ENCODE peak calls at places on chromosomes 7 and 10, in seven cellular contexts. One of them, this sample, is unnamed.

GRCh38 chr7:10874666-10875065 is 99.0 kb upstream of the PHF14 start:
- DNase-seq in activated CD4-positive, alpha-beta T cell treated with anti-CD3 and anti-CD28 coated beads, Interleukin-2, amount 50 U/mL, for 24 hours: no peak
- DNase-seq in RPMI8226: no peak
- DNase-seq in stimulated activated CD4-positive, alpha-beta T cell treated with anti-CD3 and anti-CD28 coated beads, Interleukin-2, amount 100 ng/mL, for 48 hours: no peak
- DNase-seq in HCEC 1CT: no peak
- DNase-seq in SW480: peak; percentile 39
- DNase-seq in sciatic nerve: no peak
- DNase-seq in this sample: no peak

GRCh38 chr10:79099898-79100448 is 31.2 kb downstream of the ZMIZ1 start:
- DNase-seq in activated CD4-positive, alpha-beta T cell treated with anti-CD3 and anti-CD28 coated beads, Interleukin-2, amount 50 U/mL, for 24 hours: no peak
- DNase-seq in RPMI8226: no peak
- DNase-seq in stimulated activated CD4-positive, alpha-beta T cell treated with anti-CD3 and anti-CD28 coated beads, Interleukin-2, amount 100 ng/mL, for 48 hours: no peak
- DNase-seq in HCEC 1CT: no peak
- DNase-seq in SW480: no peak
- DNase-seq in sciatic nerve: no peak
- DNase-seq in this sample: no peak

GRCh38 chr10:95451568-95452524 is 109.3 kb downstream of the SORBS1 start:
- DNase-seq in activated CD4-positive, alpha-beta T cell treated with anti-CD3 and anti-CD28 coated beads, Interleukin-2, amount 50 U/mL, for 24 hours: no peak
- DNase-seq in RPMI8226: no peak
- DNase-seq in stimulated activated CD4-positive, alpha-beta T cell treated with anti-CD3 and anti-CD28 coated beads, Interleukin-2, amount 100 ng/mL, for 48 hours: no peak
- DNase-seq in HCEC 1CT: no peak
- DNase-seq in SW480: peak; percentile 73
- DNase-seq in sciatic nerve: no peak
- DNase-seq in this sample: no peak

GRCh38 chr10:34291466-34292177 is 523.5 kb downstream of the PARD3 start:
- DNase-seq in activated CD4-positive, alpha-beta T cell treated with anti-CD3 and anti-CD28 coated beads, Interleukin-2, amount 50 U/mL, for 24 hours: no peak
- DNase-seq in RPMI8226: no peak
- DNase-seq in stimulated activated CD4-positive, alpha-beta T cell treated with anti-CD3 and anti-CD28 coated beads, Interleukin-2, amount 100 ng/mL, for 48 hours: no peak
- DNase-seq in HCEC 1CT: no peak
- DNase-seq in SW480: no peak
- DNase-seq in sciatic nerve: no peak
- DNase-seq in this sample: no peak

GRCh38 chr7:47328392-47329319 is 253.3 kb downstream of the TNS3 start:
- DNase-seq in activated CD4-positive, alpha-beta T cell treated with anti-CD3 and anti-CD28 coated beads, Interleukin-2, amount 50 U/mL, for 24 hours: no peak
- DNase-seq in RPMI8226: no peak
- DNase-seq in stimulated activated CD4-positive, alpha-beta T cell treated with anti-CD3 and anti-CD28 coated beads, Interleukin-2, amount 100 ng/mL, for 48 hours: no peak
- DNase-seq in HCEC 1CT: no peak
- DNase-seq in SW480: no peak
- DNase-seq in sciatic nerve: no peak
- DNase-seq in this sample: no peak

GRCh38 chr10:30270247-30270646 is 78.8 kb downstream of the MTPAP start:
- DNase-seq in activated CD4-positive, alpha-beta T cell treated with anti-CD3 and anti-CD28 coated beads, Interleukin-2, amount 50 U/mL, for 24 hours: no peak
- DNase-seq in RPMI8226: no peak
- DNase-seq in stimulated activated CD4-positive, alpha-beta T cell treated with anti-CD3 and anti-CD28 coated beads, Interleukin-2, amount 100 ng/mL, for 48 hours: no peak
- DNase-seq in HCEC 1CT: peak; percentile 36
- DNase-seq in SW480: peak; percentile 5
- DNase-seq in sciatic nerve: no peak
- DNase-seq in this sample: peak; percentile 17

GRCh38 chr7:26213821-26214515 is 12.4 kb downstream of the CBX3 start:
- DNase-seq in activated CD4-positive, alpha-beta T cell treated with anti-CD3 and anti-CD28 coated beads, Interleukin-2, amount 50 U/mL, for 24 hours: no peak
- DNase-seq in RPMI8226: no peak
- DNase-seq in stimulated activated CD4-positive, alpha-beta T cell treated with anti-CD3 and anti-CD28 coated beads, Interleukin-2, amount 100 ng/mL, for 48 hours: no peak
- DNase-seq in HCEC 1CT: no peak
- DNase-seq in SW480: no peak
- DNase-seq in sciatic nerve: no peak
- DNase-seq in this sample: no peak

GRCh38 chr10:76433161-76434005 is 1002.0 kb downstream of the LRMDA start:
- DNase-seq in activated CD4-positive, alpha-beta T cell treated with anti-CD3 and anti-CD28 coated beads, Interleukin-2, amount 50 U/mL, for 24 hours: no peak
- DNase-seq in RPMI8226: no peak
- DNase-seq in stimulated activated CD4-positive, alpha-beta T cell treated with anti-CD3 and anti-CD28 coated beads, Interleukin-2, amount 100 ng/mL, for 48 hours: no peak
- DNase-seq in HCEC 1CT: no peak
- DNase-seq in SW480: peak; percentile 81
- DNase-seq in sciatic nerve: no peak
- DNase-seq in this sample: no peak

GRCh38 chr10:129626801-129627434 is 159.9 kb downstream of the MGMT start:
- DNase-seq in activated CD4-positive, alpha-beta T cell treated with anti-CD3 and anti-CD28 coated beads, Interleukin-2, amount 50 U/mL, for 24 hours: no peak
- DNase-seq in RPMI8226: no peak
- DNase-seq in stimulated activated CD4-positive, alpha-beta T cell treated with anti-CD3 and anti-CD28 coated beads, Interleukin-2, amount 100 ng/mL, for 48 hours: no peak
- DNase-seq in HCEC 1CT: no peak
- DNase-seq in SW480: peak; percentile 13
- DNase-seq in sciatic nerve: no peak
- DNase-seq in this sample: no peak

GRCh38 chr10:114413398-114413797 is 9.1 kb upstream of the AFAP1L2 start:
- DNase-seq in activated CD4-positive, alpha-beta T cell treated with anti-CD3 and anti-CD28 coated beads, Interleukin-2, amount 50 U/mL, for 24 hours: no peak
- DNase-seq in RPMI8226: peak; percentile 50
- DNase-seq in stimulated activated CD4-positive, alpha-beta T cell treated with anti-CD3 and anti-CD28 coated beads, Interleukin-2, amount 100 ng/mL, for 48 hours: no peak
- DNase-seq in HCEC 1CT: no peak
- DNase-seq in SW480: no peak
- DNase-seq in sciatic nerve: peak; percentile 37
- DNase-seq in this sample: no peak

GRCh38 chr10:117603081-117603480 is 60.5 kb downstream of the EMX2 start:
- DNase-seq in activated CD4-positive, alpha-beta T cell treated with anti-CD3 and anti-CD28 coated beads, Interleukin-2, amount 50 U/mL, for 24 hours: no peak
- DNase-seq in RPMI8226: no peak
- DNase-seq in stimulated activated CD4-positive, alpha-beta T cell treated with anti-CD3 and anti-CD28 coated beads, Interleukin-2, amount 100 ng/mL, for 48 hours: no peak
- DNase-seq in HCEC 1CT: no peak
- DNase-seq in SW480: no peak
- DNase-seq in sciatic nerve: no peak
- DNase-seq in this sample: no peak

GRCh38 chr7:129122751-129123516 is 21.6 kb upstream of the TSPAN33 start:
- DNase-seq in activated CD4-positive, alpha-beta T cell treated with anti-CD3 and anti-CD28 coated beads, Interleukin-2, amount 50 U/mL, for 24 hours: no peak
- DNase-seq in RPMI8226: peak; percentile 14
- DNase-seq in stimulated activated CD4-positive, alpha-beta T cell treated with anti-CD3 and anti-CD28 coated beads, Interleukin-2, amount 100 ng/mL, for 48 hours: peak; percentile 17
- DNase-seq in HCEC 1CT: no peak
- DNase-seq in SW480: no peak
- DNase-seq in sciatic nerve: no peak
- DNase-seq in this sample: no peak

GRCh38 chr10:112755446-112756117 is 194.5 kb upstream of the TCF7L2 start:
- DNase-seq in activated CD4-positive, alpha-beta T cell treated with anti-CD3 and anti-CD28 coated beads, Interleukin-2, amount 50 U/mL, for 24 hours: no peak
- DNase-seq in RPMI8226: no peak
- DNase-seq in stimulated activated CD4-positive, alpha-beta T cell treated with anti-CD3 and anti-CD28 coated beads, Interleukin-2, amount 100 ng/mL, for 48 hours: no peak
- DNase-seq in HCEC 1CT: no peak
- DNase-seq in SW480: no peak
- DNase-seq in sciatic nerve: no peak
- DNase-seq in this sample: no peak

GRCh38 chr7:1219516-1219915 is 13.2 kb upstream of the UNCX start:
- DNase-seq in activated CD4-positive, alpha-beta T cell treated with anti-CD3 and anti-CD28 coated beads, Interleukin-2, amount 50 U/mL, for 24 hours: no peak
- DNase-seq in RPMI8226: no peak
- DNase-seq in stimulated activated CD4-positive, alpha-beta T cell treated with anti-CD3 and anti-CD28 coated beads, Interleukin-2, amount 100 ng/mL, for 48 hours: no peak
- DNase-seq in HCEC 1CT: no peak
- DNase-seq in SW480: no peak
- DNase-seq in sciatic nerve: no peak
- DNase-seq in this sample: no peak

GRCh38 chr10:121490906-121491519 is 107.2 kb downstream of the FGFR2 start:
- DNase-seq in activated CD4-positive, alpha-beta T cell treated with anti-CD3 and anti-CD28 coated beads, Interleukin-2, amount 50 U/mL, for 24 hours: no peak
- DNase-seq in RPMI8226: no peak
- DNase-seq in stimulated activated CD4-positive, alpha-beta T cell treated with anti-CD3 and anti-CD28 coated beads, Interleukin-2, amount 100 ng/mL, for 48 hours: no peak
- DNase-seq in HCEC 1CT: no peak
- DNase-seq in SW480: no peak
- DNase-seq in sciatic nerve: peak; percentile 61
- DNase-seq in this sample: no peak

GRCh38 chr7:40457776-40458480 is 323.1 kb downstream of the SUGCT start:
- DNase-seq in activated CD4-positive, alpha-beta T cell treated with anti-CD3 and anti-CD28 coated beads, Interleukin-2, amount 50 U/mL, for 24 hours: no peak
- DNase-seq in RPMI8226: no peak
- DNase-seq in stimulated activated CD4-positive, alpha-beta T cell treated with anti-CD3 and anti-CD28 coated beads, Interleukin-2, amount 100 ng/mL, for 48 hours: no peak
- DNase-seq in HCEC 1CT: no peak
- DNase-seq in SW480: no peak
- DNase-seq in sciatic nerve: no peak
- DNase-seq in this sample: no peak

GRCh38 chr7:157413881-157414701 is 77.3 kb downstream of the DNAJB6 start:
- DNase-seq in activated CD4-positive, alpha-beta T cell treated with anti-CD3 and anti-CD28 coated beads, Interleukin-2, amount 50 U/mL, for 24 hours: no peak
- DNase-seq in RPMI8226: no peak
- DNase-seq in stimulated activated CD4-positive, alpha-beta T cell treated with anti-CD3 and anti-CD28 coated beads, Interleukin-2, amount 100 ng/mL, for 48 hours: no peak
- DNase-seq in HCEC 1CT: no peak
- DNase-seq in SW480: no peak
- DNase-seq in sciatic nerve: no peak
- DNase-seq in this sample: no peak

GRCh38 chr10:129541208-129541607 is 74.2 kb downstream of the MGMT start:
- DNase-seq in activated CD4-positive, alpha-beta T cell treated with anti-CD3 and anti-CD28 coated beads, Interleukin-2, amount 50 U/mL, for 24 hours: no peak
- DNase-seq in RPMI8226: no peak
- DNase-seq in stimulated activated CD4-positive, alpha-beta T cell treated with anti-CD3 and anti-CD28 coated beads, Interleukin-2, amount 100 ng/mL, for 48 hours: no peak
- DNase-seq in HCEC 1CT: no peak
- DNase-seq in SW480: no peak
- DNase-seq in sciatic nerve: no peak
- DNase-seq in this sample: no peak

GRCh38 chr10:120042705-120043104 is 150.2 kb downstream of the SEC23IP start:
- DNase-seq in activated CD4-positive, alpha-beta T cell treated with anti-CD3 and anti-CD28 coated beads, Interleukin-2, amount 50 U/mL, for 24 hours: no peak
- DNase-seq in RPMI8226: no peak
- DNase-seq in stimulated activated CD4-positive, alpha-beta T cell treated with anti-CD3 and anti-CD28 coated beads, Interleukin-2, amount 100 ng/mL, for 48 hours: no peak
- DNase-seq in HCEC 1CT: no peak
- DNase-seq in SW480: no peak
- DNase-seq in sciatic nerve: no peak
- DNase-seq in this sample: no peak

GRCh38 chr7:150845471-150845870 is 6.8 kb upstream of the AOC1 start:
- DNase-seq in activated CD4-positive, alpha-beta T cell treated with anti-CD3 and anti-CD28 coated beads, Interleukin-2, amount 50 U/mL, for 24 hours: no peak
- DNase-seq in RPMI8226: no peak
- DNase-seq in stimulated activated CD4-positive, alpha-beta T cell treated with anti-CD3 and anti-CD28 coated beads, Interleukin-2, amount 100 ng/mL, for 48 hours: no peak
- DNase-seq in HCEC 1CT: no peak
- DNase-seq in SW480: no peak
- DNase-seq in sciatic nerve: peak; percentile 58
- DNase-seq in this sample: no peak

GRCh38 chr10:103828587-103829186 is 26.7 kb downstream of the SH3PXD2A start:
- DNase-seq in activated CD4-positive, alpha-beta T cell treated with anti-CD3 and anti-CD28 coated beads, Interleukin-2, amount 50 U/mL, for 24 hours: no peak
- DNase-seq in RPMI8226: no peak
- DNase-seq in stimulated activated CD4-positive, alpha-beta T cell treated with anti-CD3 and anti-CD28 coated beads, Interleukin-2, amount 100 ng/mL, for 48 hours: no peak
- DNase-seq in HCEC 1CT: no peak
- DNase-seq in SW480: no peak
- DNase-seq in sciatic nerve: no peak
- DNase-seq in this sample: peak; percentile 66

GRCh38 chr10:118763202-118763988 is 8.6 kb upstream of the CACUL1 start:
- DNase-seq in activated CD4-positive, alpha-beta T cell treated with anti-CD3 and anti-CD28 coated beads, Interleukin-2, amount 50 U/mL, for 24 hours: no peak
- DNase-seq in RPMI8226: no peak
- DNase-seq in stimulated activated CD4-positive, alpha-beta T cell treated with anti-CD3 and anti-CD28 coated beads, Interleukin-2, amount 100 ng/mL, for 48 hours: no peak
- DNase-seq in HCEC 1CT: no peak
- DNase-seq in SW480: no peak
- DNase-seq in sciatic nerve: no peak
- DNase-seq in this sample: no peak

GRCh38 chr7:40329601-40330153 is 194.9 kb downstream of the SUGCT start:
- DNase-seq in activated CD4-positive, alpha-beta T cell treated with anti-CD3 and anti-CD28 coated beads, Interleukin-2, amount 50 U/mL, for 24 hours: no peak
- DNase-seq in RPMI8226: peak; percentile 41
- DNase-seq in stimulated activated CD4-positive, alpha-beta T cell treated with anti-CD3 and anti-CD28 coated beads, Interleukin-2, amount 100 ng/mL, for 48 hours: no peak
- DNase-seq in HCEC 1CT: peak; percentile 43
- DNase-seq in SW480: peak; percentile 75
- DNase-seq in sciatic nerve: no peak
- DNase-seq in this sample: peak; percentile 77

GRCh38 chr10:47315426-47315825 is 6.8 kb upstream of the GDF2 start:
- DNase-seq in activated CD4-positive, alpha-beta T cell treated with anti-CD3 and anti-CD28 coated beads, Interleukin-2, amount 50 U/mL, for 24 hours: no peak
- DNase-seq in RPMI8226: no peak
- DNase-seq in stimulated activated CD4-positive, alpha-beta T cell treated with anti-CD3 and anti-CD28 coated beads, Interleukin-2, amount 100 ng/mL, for 48 hours: no peak
- DNase-seq in HCEC 1CT: no peak
- DNase-seq in SW480: no peak
- DNase-seq in sciatic nerve: no peak
- DNase-seq in this sample: no peak

GRCh38 chr10:132461103-132461682 is 64.2 kb downstream of the PWWP2B start:
- DNase-seq in activated CD4-positive, alpha-beta T cell treated with anti-CD3 and anti-CD28 coated beads, Interleukin-2, amount 50 U/mL, for 24 hours: no peak
- DNase-seq in RPMI8226: no peak
- DNase-seq in stimulated activated CD4-positive, alpha-beta T cell treated with anti-CD3 and anti-CD28 coated beads, Interleukin-2, amount 100 ng/mL, for 48 hours: no peak
- DNase-seq in HCEC 1CT: no peak
- DNase-seq in SW480: no peak
- DNase-seq in sciatic nerve: no peak
- DNase-seq in this sample: no peak

GRCh38 chr10:63206997-63207952 is 74.1 kb downstream of the NRBF2 start:
- DNase-seq in activated CD4-positive, alpha-beta T cell treated with anti-CD3 and anti-CD28 coated beads, Interleukin-2, amount 50 U/mL, for 24 hours: no peak
- DNase-seq in RPMI8226: peak; percentile 77
- DNase-seq in stimulated activated CD4-positive, alpha-beta T cell treated with anti-CD3 and anti-CD28 coated beads, Interleukin-2, amount 100 ng/mL, for 48 hours: no peak
- DNase-seq in HCEC 1CT: peak; percentile 91
- DNase-seq in SW480: no peak
- DNase-seq in sciatic nerve: no peak
- DNase-seq in this sample: no peak

GRCh38 chr7:5607958-5608656 is 173.4 kb downstream of the RNF216 start:
- DNase-seq in activated CD4-positive, alpha-beta T cell treated with anti-CD3 and anti-CD28 coated beads, Interleukin-2, amount 50 U/mL, for 24 hours: no peak
- DNase-seq in RPMI8226: no peak
- DNase-seq in stimulated activated CD4-positive, alpha-beta T cell treated with anti-CD3 and anti-CD28 coated beads, Interleukin-2, amount 100 ng/mL, for 48 hours: no peak
- DNase-seq in HCEC 1CT: no peak
- DNase-seq in SW480: no peak
- DNase-seq in sciatic nerve: no peak
- DNase-seq in this sample: no peak

GRCh38 chr7:108947521-108947920 is 377.8 kb downstream of the DNAJB9 start:
- DNase-seq in activated CD4-positive, alpha-beta T cell treated with anti-CD3 and anti-CD28 coated beads, Interleukin-2, amount 50 U/mL, for 24 hours: no peak
- DNase-seq in RPMI8226: no peak
- DNase-seq in stimulated activated CD4-positive, alpha-beta T cell treated with anti-CD3 and anti-CD28 coated beads, Interleukin-2, amount 100 ng/mL, for 48 hours: no peak
- DNase-seq in HCEC 1CT: no peak
- DNase-seq in SW480: no peak
- DNase-seq in sciatic nerve: no peak
- DNase-seq in this sample: no peak

GRCh38 chr7:133197972-133198544 is 54.8 kb upstream of the EXOC4 start:
- DNase-seq in activated CD4-positive, alpha-beta T cell treated with anti-CD3 and anti-CD28 coated beads, Interleukin-2, amount 50 U/mL, for 24 hours: no peak
- DNase-seq in RPMI8226: no peak
- DNase-seq in stimulated activated CD4-positive, alpha-beta T cell treated with anti-CD3 and anti-CD28 coated beads, Interleukin-2, amount 100 ng/mL, for 48 hours: no peak
- DNase-seq in HCEC 1CT: no peak
- DNase-seq in SW480: no peak
- DNase-seq in sciatic nerve: no peak
- DNase-seq in this sample: no peak